ENCODE peak calls at places on chromosomes 13 and 19, in ten cellular contexts. One of them, this sample, is unnamed.

GRCh38 chr19:49767380-49767779 is 579 bp downstream of the AP2A1 start:
- DNase-seq in dorsolateral prefrontal cortex: no peak
- DNase-seq in T-helper 2 cell treated with Interferon-gamma antibody and Interleukin-4, amounts not matched to agents 5 μg/mL and 100 μg/mL, for 36 hours: no peak
- DNase-seq in COLO829: no peak
- DNase-seq in HT1080: no peak
- DNase-seq in kidney: no peak
- DNase-seq in left lung: no peak
- DNase-seq in activated CD4-positive, CD25-positive, alpha-beta regulatory T cell: no peak
- DNase-seq in GDM1: no peak
- DNase-seq in vagina: no peak
- DNase-seq in this sample: no peak

GRCh38 chr19:14544977-14545715 is 15.8 kb downstream of the TECR start:
- DNase-seq in kidney: peak; percentile 85
- DNase-seq in dorsolateral prefrontal cortex: peak; percentile 93
- DNase-seq in T-helper 2 cell treated with Interferon-gamma antibody and Interleukin-4, amounts not matched to agents 5 μg/mL and 100 μg/mL, for 36 hours: no peak
- DNase-seq in GDM1: no peak
- DNase-seq in COLO829: no peak
- DNase-seq in HT1080: no peak
- DNase-seq in left lung: no peak
- DNase-seq in vagina: no peak
- DNase-seq in activated CD4-positive, CD25-positive, alpha-beta regulatory T cell: no peak
- DNase-seq in this sample: no peak

GRCh38 chr13:39970177-39970846 is 314.9 kb downstream of the COG6 start:
- DNase-seq in GDM1: no peak
- DNase-seq in kidney: no peak
- DNase-seq in T-helper 2 cell treated with Interferon-gamma antibody and Interleukin-4, amounts not matched to agents 5 μg/mL and 100 μg/mL, for 36 hours: no peak
- DNase-seq in vagina: no peak
- DNase-seq in left lung: no peak
- DNase-seq in HT1080: no peak
- DNase-seq in COLO829: no peak
- DNase-seq in dorsolateral prefrontal cortex: no peak
- DNase-seq in activated CD4-positive, CD25-positive, alpha-beta regulatory T cell: no peak
- DNase-seq in this sample: no peak

GRCh38 chr13:51938454-51938853 is 72.8 kb downstream of the ATP7B start:
- DNase-seq in COLO829: no peak
- DNase-seq in dorsolateral prefrontal cortex: no peak
- DNase-seq in GDM1: no peak
- DNase-seq in activated CD4-positive, CD25-positive, alpha-beta regulatory T cell: no peak
- DNase-seq in left lung: no peak
- DNase-seq in HT1080: no peak
- DNase-seq in kidney: peak; percentile 23
- DNase-seq in vagina: no peak
- DNase-seq in T-helper 2 cell treated with Interferon-gamma antibody and Interleukin-4, amounts not matched to agents 5 μg/mL and 100 μg/mL, for 36 hours: no peak
- DNase-seq in this sample: no peak

GRCh38 chr13:25752957-25753540 is 298.8 kb downstream of the SHISA2 start:
- DNase-seq in COLO829: peak; percentile 8
- DNase-seq in dorsolateral prefrontal cortex: no peak
- DNase-seq in kidney: no peak
- DNase-seq in HT1080: peak; percentile 97
- DNase-seq in T-helper 2 cell treated with Interferon-gamma antibody and Interleukin-4, amounts not matched to agents 5 μg/mL and 100 μg/mL, for 36 hours: peak; percentile 13
- DNase-seq in activated CD4-positive, CD25-positive, alpha-beta regulatory T cell: no peak
- DNase-seq in vagina: no peak
- DNase-seq in GDM1: peak; percentile 72
- DNase-seq in left lung: peak; percentile 60
- DNase-seq in this sample: no peak

GRCh38 chr19:55353803-55354697 is 469 bp downstream of the COX6B2 start:
- DNase-seq in HT1080: peak; percentile 33
- DNase-seq in activated CD4-positive, CD25-positive, alpha-beta regulatory T cell: peak; percentile 47
- DNase-seq in GDM1: peak; percentile 42
- DNase-seq in T-helper 2 cell treated with Interferon-gamma antibody and Interleukin-4, amounts not matched to agents 5 μg/mL and 100 μg/mL, for 36 hours: peak; percentile 36
- DNase-seq in left lung: peak; percentile 74
- DNase-seq in dorsolateral prefrontal cortex: no peak
- DNase-seq in vagina: no peak
- DNase-seq in COLO829: peak; percentile 91
- DNase-seq in kidney: peak; percentile 91
- DNase-seq in this sample: peak; percentile 84

GRCh38 chr19:38318595-38319142 is 976 bp upstream of the KCNK6 start:
- DNase-seq in GDM1: no peak
- DNase-seq in COLO829: no peak
- DNase-seq in dorsolateral prefrontal cortex: no peak
- DNase-seq in vagina: no peak
- DNase-seq in kidney: no peak
- DNase-seq in T-helper 2 cell treated with Interferon-gamma antibody and Interleukin-4, amounts not matched to agents 5 μg/mL and 100 μg/mL, for 36 hours: no peak
- DNase-seq in left lung: no peak
- DNase-seq in activated CD4-positive, CD25-positive, alpha-beta regulatory T cell: no peak
- DNase-seq in HT1080: no peak
- DNase-seq in this sample: no peak

GRCh38 chr19:46863818-46864629 is 3.2 kb downstream of the ARHGAP35 start:
- DNase-seq in left lung: peak; percentile 74
- DNase-seq in T-helper 2 cell treated with Interferon-gamma antibody and Interleukin-4, amounts not matched to agents 5 μg/mL and 100 μg/mL, for 36 hours: no peak
- DNase-seq in activated CD4-positive, CD25-positive, alpha-beta regulatory T cell: no peak
- DNase-seq in COLO829: no peak
- DNase-seq in dorsolateral prefrontal cortex: no peak
- DNase-seq in HT1080: peak; percentile 42
- DNase-seq in vagina: no peak
- DNase-seq in kidney: no peak
- DNase-seq in GDM1: no peak
- DNase-seq in this sample: no peak

GRCh38 chr19:42311612-42312160 is 1.4 kb upstream of the TMEM145 start:
- DNase-seq in activated CD4-positive, CD25-positive, alpha-beta regulatory T cell: no peak
- DNase-seq in dorsolateral prefrontal cortex: no peak
- DNase-seq in left lung: no peak
- DNase-seq in vagina: no peak
- DNase-seq in GDM1: no peak
- DNase-seq in COLO829: peak; percentile 82
- DNase-seq in T-helper 2 cell treated with Interferon-gamma antibody and Interleukin-4, amounts not matched to agents 5 μg/mL and 100 μg/mL, for 36 hours: no peak
- DNase-seq in kidney: no peak
- DNase-seq in HT1080: no peak
- DNase-seq in this sample: no peak

GRCh38 chr13:80342541-80343371 is 1.8 kb upstream of the SPRY2 start:
- DNase-seq in COLO829: peak; percentile 41
- DNase-seq in T-helper 2 cell treated with Interferon-gamma antibody and Interleukin-4, amounts not matched to agents 5 μg/mL and 100 μg/mL, for 36 hours: peak; percentile 66
- DNase-seq in HT1080: no peak
- DNase-seq in activated CD4-positive, CD25-positive, alpha-beta regulatory T cell: peak; percentile 13
- DNase-seq in vagina: no peak
- DNase-seq in dorsolateral prefrontal cortex: peak; percentile 87
- DNase-seq in GDM1: peak; percentile 35
- DNase-seq in left lung: peak; percentile 86
- DNase-seq in kidney: peak; percentile 93
- DNase-seq in this sample: peak; percentile 59

GRCh38 chr13:28854657-28855056 is 34.5 kb downstream of the MTUS2 start:
- DNase-seq in left lung: no peak
- DNase-seq in GDM1: no peak
- DNase-seq in vagina: no peak
- DNase-seq in COLO829: no peak
- DNase-seq in activated CD4-positive, CD25-positive, alpha-beta regulatory T cell: no peak
- DNase-seq in kidney: no peak
- DNase-seq in T-helper 2 cell treated with Interferon-gamma antibody and Interleukin-4, amounts not matched to agents 5 μg/mL and 100 μg/mL, for 36 hours: no peak
- DNase-seq in dorsolateral prefrontal cortex: no peak
- DNase-seq in HT1080: peak; percentile 3
- DNase-seq in this sample: no peak

GRCh38 chr19:29576761-29577661 is 29.1 kb upstream of the POP4 start:
- DNase-seq in dorsolateral prefrontal cortex: no peak
- DNase-seq in T-helper 2 cell treated with Interferon-gamma antibody and Interleukin-4, amounts not matched to agents 5 μg/mL and 100 μg/mL, for 36 hours: peak; percentile 62
- DNase-seq in COLO829: peak; percentile 45
- DNase-seq in GDM1: no peak
- DNase-seq in vagina: peak; percentile 16
- DNase-seq in activated CD4-positive, CD25-positive, alpha-beta regulatory T cell: no peak
- DNase-seq in HT1080: peak; percentile 14
- DNase-seq in kidney: peak; percentile 37
- DNase-seq in left lung: no peak
- DNase-seq in this sample: no peak

GRCh38 chr13:90448466-90449037 is 898.9 kb upstream of the MIR17HG start:
- DNase-seq in left lung: no peak
- DNase-seq in vagina: no peak
- DNase-seq in HT1080: no peak
- DNase-seq in activated CD4-positive, CD25-positive, alpha-beta regulatory T cell: no peak
- DNase-seq in GDM1: no peak
- DNase-seq in kidney: no peak
- DNase-seq in COLO829: no peak
- DNase-seq in T-helper 2 cell treated with Interferon-gamma antibody and Interleukin-4, amounts not matched to agents 5 μg/mL and 100 μg/mL, for 36 hours: no peak
- DNase-seq in dorsolateral prefrontal cortex: no peak
- DNase-seq in this sample: no peak

GRCh38 chr13:98188544-98189166 is 11.6 kb upstream of the RNF113B start:
- DNase-seq in left lung: no peak
- DNase-seq in HT1080: no peak
- DNase-seq in T-helper 2 cell treated with Interferon-gamma antibody and Interleukin-4, amounts not matched to agents 5 μg/mL and 100 μg/mL, for 36 hours: no peak
- DNase-seq in vagina: no peak
- DNase-seq in kidney: no peak
- DNase-seq in activated CD4-positive, CD25-positive, alpha-beta regulatory T cell: no peak
- DNase-seq in COLO829: no peak
- DNase-seq in GDM1: no peak
- DNase-seq in dorsolateral prefrontal cortex: no peak
- DNase-seq in this sample: no peak

GRCh38 chr13:41548031-41548430 is 90.7 kb downstream of the RGCC start:
- DNase-seq in vagina: no peak
- DNase-seq in left lung: no peak
- DNase-seq in T-helper 2 cell treated with Interferon-gamma antibody and Interleukin-4, amounts not matched to agents 5 μg/mL and 100 μg/mL, for 36 hours: no peak
- DNase-seq in activated CD4-positive, CD25-positive, alpha-beta regulatory T cell: no peak
- DNase-seq in dorsolateral prefrontal cortex: no peak
- DNase-seq in GDM1: no peak
- DNase-seq in HT1080: no peak
- DNase-seq in kidney: no peak
- DNase-seq in COLO829: no peak
- DNase-seq in this sample: no peak

GRCh38 chr13:77579971-77580370 is 44.5 kb downstream of the SCEL start:
- DNase-seq in left lung: no peak
- DNase-seq in activated CD4-positive, CD25-positive, alpha-beta regulatory T cell: no peak
- DNase-seq in HT1080: no peak
- DNase-seq in vagina: no peak
- DNase-seq in dorsolateral prefrontal cortex: no peak
- DNase-seq in T-helper 2 cell treated with Interferon-gamma antibody and Interleukin-4, amounts not matched to agents 5 μg/mL and 100 μg/mL, for 36 hours: no peak
- DNase-seq in GDM1: no peak
- DNase-seq in COLO829: no peak
- DNase-seq in kidney: no peak
- DNase-seq in this sample: no peak

GRCh38 chr13:43874512-43875092 is 4.9 kb downstream of the CCDC122 start:
- DNase-seq in COLO829: peak; percentile 23
- DNase-seq in kidney: no peak
- DNase-seq in GDM1: no peak
- DNase-seq in activated CD4-positive, CD25-positive, alpha-beta regulatory T cell: no peak
- DNase-seq in left lung: no peak
- DNase-seq in dorsolateral prefrontal cortex: no peak
- DNase-seq in vagina: no peak
- DNase-seq in T-helper 2 cell treated with Interferon-gamma antibody and Interleukin-4, amounts not matched to agents 5 μg/mL and 100 μg/mL, for 36 hours: no peak
- DNase-seq in HT1080: peak; percentile 22
- DNase-seq in this sample: no peak

GRCh38 chr13:23321534-23322241 is 111.8 kb downstream of the SACS start:
- DNase-seq in vagina: no peak
- DNase-seq in GDM1: no peak
- DNase-seq in left lung: peak; percentile 51
- DNase-seq in COLO829: peak; percentile 70
- DNase-seq in kidney: peak; percentile 77
- DNase-seq in T-helper 2 cell treated with Interferon-gamma antibody and Interleukin-4, amounts not matched to agents 5 μg/mL and 100 μg/mL, for 36 hours: peak; percentile 23
- DNase-seq in dorsolateral prefrontal cortex: peak; percentile 71
- DNase-seq in activated CD4-positive, CD25-positive, alpha-beta regulatory T cell: no peak
- DNase-seq in HT1080: peak; percentile 86
- DNase-seq in this sample: no peak

GRCh38 chr13:91304740-91305139 is 42.7 kb upstream of the MIR17HG start:
- DNase-seq in GDM1: no peak
- DNase-seq in activated CD4-positive, CD25-positive, alpha-beta regulatory T cell: no peak
- DNase-seq in T-helper 2 cell treated with Interferon-gamma antibody and Interleukin-4, amounts not matched to agents 5 μg/mL and 100 μg/mL, for 36 hours: no peak
- DNase-seq in dorsolateral prefrontal cortex: no peak
- DNase-seq in left lung: no peak
- DNase-seq in kidney: no peak
- DNase-seq in vagina: no peak
- DNase-seq in COLO829: peak; percentile 83
- DNase-seq in HT1080: no peak
- DNase-seq in this sample: no peak

GRCh38 chr13:27043013-27043412 is 128.6 kb downstream of the USP12 start:
- DNase-seq in activated CD4-positive, CD25-positive, alpha-beta regulatory T cell: no peak
- DNase-seq in HT1080: peak; percentile 96
- DNase-seq in vagina: no peak
- DNase-seq in T-helper 2 cell treated with Interferon-gamma antibody and Interleukin-4, amounts not matched to agents 5 μg/mL and 100 μg/mL, for 36 hours: no peak
- DNase-seq in COLO829: peak; percentile 96
- DNase-seq in dorsolateral prefrontal cortex: peak; percentile 88
- DNase-seq in GDM1: peak; percentile 79
- DNase-seq in left lung: peak; percentile 65
- DNase-seq in kidney: no peak
- DNase-seq in this sample: peak; percentile 86

GRCh38 chr13:30071890-30072817 is 221.7 kb upstream of the UBL3 start:
- DNase-seq in dorsolateral prefrontal cortex: no peak
- DNase-seq in HT1080: no peak
- DNase-seq in kidney: no peak
- DNase-seq in left lung: peak; percentile 42
- DNase-seq in COLO829: no peak
- DNase-seq in activated CD4-positive, CD25-positive, alpha-beta regulatory T cell: no peak
- DNase-seq in T-helper 2 cell treated with Interferon-gamma antibody and Interleukin-4, amounts not matched to agents 5 μg/mL and 100 μg/mL, for 36 hours: no peak
- DNase-seq in GDM1: no peak
- DNase-seq in vagina: no peak
- DNase-seq in this sample: no peak

GRCh38 chr13:46116653-46117502 is 12.0 kb upstream of the CPB2 start:
- DNase-seq in dorsolateral prefrontal cortex: no peak
- DNase-seq in GDM1: no peak
- DNase-seq in COLO829: no peak
- DNase-seq in left lung: no peak
- DNase-seq in activated CD4-positive, CD25-positive, alpha-beta regulatory T cell: no peak
- DNase-seq in T-helper 2 cell treated with Interferon-gamma antibody and Interleukin-4, amounts not matched to agents 5 μg/mL and 100 μg/mL, for 36 hours: no peak
- DNase-seq in HT1080: no peak
- DNase-seq in vagina: no peak
- DNase-seq in kidney: no peak
- DNase-seq in this sample: no peak